ENCODE peak calls at places on chromosomes 16 and 17, in ten cellular contexts. S, R, A, Y, Z, G, L, U, F and J are unnamed samples.

GRCh38 chr17:49191917-49192741 is 18.2 kb downstream of the GNGT2 start:
- DNase-seq in S (peak; percentile 93), R (peak; percentile 83), A (peak; percentile 75), Y (peak; percentile 97), Z (peak; percentile 79), G (peak; percentile 45), L (peak; percentile 89), U (peak; percentile 88), F (peak; percentile 91), J (peak; percentile 90)

GRCh38 chr16:19690196-19690595 is 27.8 kb downstream of the KNOP1 start:
- DNase-seq in S (no peak), R (no peak), A (no peak), Y (no peak), Z (no peak), G (no peak), L (no peak), U (no peak), F (no peak), J (no peak)

GRCh38 chr17:77281904-77282367 is 141.2 kb downstream of the SEC14L1 start:
- DNase-seq in S (peak; percentile 77), R (no peak), A (peak; percentile 74), Y (peak; percentile 70), Z (no peak), G (no peak), L (no peak), U (no peak), F (no peak), J (no peak)

GRCh38 chr17:6084226-6085161 is 14.3 kb downstream of the WSCD1 start:
- DNase-seq in S (no peak), R (no peak), A (no peak), Y (no peak), Z (no peak), G (no peak), L (no peak), U (no peak), F (no peak), J (no peak)

GRCh38 chr17:57170866-57171265 is 85.5 kb upstream of the MSI2 start:
- DNase-seq in S (no peak), R (no peak), A (no peak), Y (no peak), Z (no peak), G (no peak), L (no peak), U (no peak), F (no peak), J (no peak)

GRCh38 chr17:81999975-82000802 is 22.5 kb downstream of the CENPX start:
- DNase-seq in S (no peak), R (no peak), A (no peak), Y (no peak), Z (no peak), G (no peak), L (no peak), U (no peak), F (no peak), J (no peak)

GRCh38 chr17:41049110-41049509 is 2.0 kb upstream of the KRTAP2-1 start:
- DNase-seq in S (no peak), R (no peak), A (no peak), Y (no peak), Z (peak; percentile 90), G (no peak), L (no peak), U (no peak), F (no peak), J (no peak)

GRCh38 chr16:89920723-89921122 is 2.1 kb downstream of the MC1R start:
- DNase-seq in S (no peak), R (no peak), A (no peak), Y (peak; percentile 48), Z (peak; percentile 72), G (no peak), L (no peak), U (no peak), F (no peak), J (no peak)

GRCh38 chr16:11379420-11379819 is 34.2 kb downstream of the RMI2 start:
- DNase-seq in S (no peak), R (no peak), A (no peak), Y (no peak), Z (peak; percentile 71), G (no peak), L (no peak), U (peak; percentile 43), F (no peak), J (no peak)

GRCh38 chr17:8673621-8674020 is 43.1 kb upstream of the MYH10 start:
- DNase-seq in S (no peak), R (no peak), A (no peak), Y (no peak), Z (peak; percentile 86), G (no peak), L (no peak), U (no peak), F (no peak), J (no peak)

GRCh38 chr16:1183235-1183907 is 30.5 kb downstream of the CACNA1H start:
- DNase-seq in S (no peak), R (no peak), A (peak; percentile 58), Y (no peak), Z (peak; percentile 74), G (peak; percentile 10), L (peak; percentile 58), U (no peak), F (no peak), J (no peak)

GRCh38 chr16:79834720-79835119 is 234.2 kb upstream of the MAF start:
- DNase-seq in S (no peak), R (no peak), A (no peak), Y (no peak), Z (no peak), G (no peak), L (no peak), U (no peak), F (no peak), J (no peak)

GRCh38 chr17:64728041-64728695 is 66.1 kb upstream of the SMURF2 start:
- DNase-seq in S (no peak), R (no peak), A (no peak), Y (no peak), Z (no peak), G (no peak), L (no peak), U (no peak), F (no peak), J (no peak)

GRCh38 chr16:55552621-55553020 is 13.9 kb upstream of the CAPNS2 start:
- DNase-seq in S (no peak), R (no peak), A (no peak), Y (no peak), Z (peak; percentile 86), G (no peak), L (no peak), U (no peak), F (no peak), J (no peak)

GRCh38 chr17:46792071-46792470 is 26.4 kb downstream of the WNT3 start:
- DNase-seq in S (no peak), R (no peak), A (no peak), Y (no peak), Z (no peak), G (no peak), L (no peak), U (no peak), F (no peak), J (no peak)

GRCh38 chr17:67970783-67971182 is 25.5 kb downstream of the C17orf58 start:
- DNase-seq in S (no peak), R (no peak), A (no peak), Y (no peak), Z (no peak), G (no peak), L (no peak), U (no peak), F (no peak), J (no peak)
- TF ChIP-seq CTCF in S (no peak), R (no peak), A (no peak), Y (no peak), Z (no peak), G (no peak), L (no peak), U (no peak), F (no peak), J (no peak)

GRCh38 chr17:43025290-43025657 is 243 bp downstream of the RND2 start:
- DNase-seq in S (no peak), R (no peak), A (no peak), Y (no peak), Z (no peak), G (no peak), L (no peak), U (no peak), F (no peak), J (no peak)
- H3K9me3 ChIP-seq in S (no peaks in the 10 kb centered on the region), R (no peaks in the 10 kb centered on the region), A (no peaks in the 10 kb centered on the region), Y (no peaks in the 10 kb centered on the region), Z (no peaks in the 10 kb centered on the region), G (no peaks in the 10 kb centered on the region), L (no peaks in the 10 kb centered on the region), U (no peaks in the 10 kb centered on the region), F (no peaks in the 10 kb centered on the region), J (no peaks in the 10 kb centered on the region)

GRCh38 chr17:30990458-30990857 is 19.6 kb downstream of the RNF135 start:
- DNase-seq in S (no peak), R (no peak), A (no peak), Y (no peak), Z (no peak), G (no peak), L (no peak), U (no peak), F (no peak), J (no peak)

GRCh38 chr17:30996481-30996880 is 25.6 kb downstream of the RNF135 start:
- DNase-seq in S (no peak), R (no peak), A (no peak), Y (no peak), Z (no peak), G (no peak), L (no peak), U (no peak), F (no peak), J (no peak)

GRCh38 chr17:30997270-30997669 is 26.4 kb downstream of the RNF135 start:
- DNase-seq in S (no peak), R (no peak), A (no peak), Y (no peak), Z (no peak), G (no peak), L (no peak), U (no peak), F (no peak), J (no peak)

GRCh38 chr17:30995347-30995746 is 24.5 kb downstream of the RNF135 start:
- DNase-seq in S (no peak), R (no peak), A (no peak), Y (no peak), Z (no peak), G (no peak), L (no peak), U (no peak), F (no peak), J (no peak)

GRCh38 chr17:30992551-30992950 is 21.7 kb downstream of the RNF135 start:
- DNase-seq in S (no peak), R (no peak), A (no peak), Y (no peak), Z (no peak), G (no peak), L (no peak), U (no peak), F (no peak), J (no peak)
- TF ChIP-seq CTCF in S (no peak), R (no peak), A (peak; percentile 14), Y (no peak), Z (no peak), G (no peak), L (no peak), U (no peak), F (no peak), J (no peak)

DNA sequence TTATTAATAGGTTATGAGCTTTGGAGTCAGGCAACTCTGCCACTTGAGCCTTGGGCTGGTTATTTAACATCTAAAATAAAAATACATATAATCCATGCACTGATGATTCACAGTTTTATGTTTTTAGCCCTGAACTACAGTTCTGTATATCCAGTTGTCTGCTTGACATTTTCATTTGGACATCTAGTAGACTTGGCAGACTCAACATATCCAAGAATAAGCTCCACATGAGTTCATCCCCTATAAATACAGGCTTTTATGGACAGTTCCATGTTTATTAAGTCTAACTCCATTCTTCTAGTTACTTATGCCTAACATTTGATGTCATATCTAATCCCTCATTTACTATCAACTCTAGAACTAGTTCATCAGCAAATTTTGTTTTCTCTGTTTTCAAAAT is 174.2 kb downstream of the KIF2B start:
- DNase-seq in S (no peak), R (no peak), A (no peak), Y (no peak), Z (no peak), G (no peak), L (no peak), U (no peak), F (no peak), J (no peak)
- H3K9me3 ChIP-seq in S (no peaks in the 10 kb centered on the region), R (no peaks in the 10 kb centered on the region), A (peaks cover 6% of the 10 kb centered on the region), Y (no peaks in the 10 kb centered on the region), Z (no peaks in the 10 kb centered on the region), G (peaks cover 14% of the 10 kb centered on the region), L (no peaks in the 10 kb centered on the region), U (no peaks in the 10 kb centered on the region), F (no peaks in the 10 kb centered on the region), J (no peaks in the 10 kb centered on the region)